ENCODE peak calls at places on chromosomes 1 and 21, in nine cellular contexts. One of them, this sample, is unnamed.

GRCh38 chr1:94734963-94735899 is 84.9 kb upstream of the SLC44A3 start:
- DNase-seq in MCF 10A: peak; percentile 95
- DNase-seq in B cell: no peak
- DNase-seq in AG10803: peak; percentile 70
- DNase-seq in endothelial cell: no peak
- DNase-seq in prostate gland: peak; percentile 54
- DNase-seq in hepatocyte: peak; percentile 44
- DNase-seq in kidney: peak; percentile 81
- DNase-seq in GM23338: peak; percentile 46
- DNase-seq in this sample: no peak

GRCh38 chr1:248842781-248843331 is 4.8 kb downstream of the ZNF672 start:
- DNase-seq in kidney: no peak
- DNase-seq in endothelial cell: no peak
- DNase-seq in MCF 10A: no peak
- DNase-seq in hepatocyte: no peak
- DNase-seq in prostate gland: no peak
- DNase-seq in AG10803: no peak
- DNase-seq in B cell: no peak
- DNase-seq in GM23338: no peak
- DNase-seq in this sample: peak; percentile 60

GRCh38 chr1:3491291-3492246 is 37.1 kb downstream of the ARHGEF16 start:
- DNase-seq in prostate gland: peak; percentile 73
- DNase-seq in MCF 10A: peak; percentile 66
- DNase-seq in AG10803: peak; percentile 31
- DNase-seq in endothelial cell: peak; percentile 88
- DNase-seq in hepatocyte: peak; percentile 85
- DNase-seq in kidney: peak; percentile 91
- DNase-seq in B cell: peak; percentile 95
- DNase-seq in GM23338: peak; percentile 68
- DNase-seq in this sample: no peak

GRCh38 chr21:45595574-45596295 is 47.8 kb upstream of the PCBP3 start:
- DNase-seq in endothelial cell: no peak
- DNase-seq in hepatocyte: no peak
- DNase-seq in MCF 10A: no peak
- DNase-seq in kidney: peak; percentile 67
- DNase-seq in B cell: no peak
- DNase-seq in AG10803: no peak
- DNase-seq in prostate gland: no peak
- DNase-seq in GM23338: no peak
- DNase-seq in this sample: no peak

GRCh38 chr21:18340387-18340942 is 63.1 kb downstream of the TMPRSS15 start:
- DNase-seq in kidney: no peak
- DNase-seq in prostate gland: no peak
- DNase-seq in hepatocyte: no peak
- DNase-seq in MCF 10A: peak; percentile 46
- DNase-seq in B cell: no peak
- DNase-seq in endothelial cell: no peak
- DNase-seq in AG10803: no peak
- DNase-seq in GM23338: no peak
- DNase-seq in this sample: no peak

GRCh38 chr1:167829868-167830267 is 84.1 kb downstream of the ADCY10 start:
- DNase-seq in B cell: no peak
- DNase-seq in hepatocyte: no peak
- DNase-seq in kidney: no peak
- DNase-seq in GM23338: no peak
- DNase-seq in prostate gland: no peak
- DNase-seq in MCF 10A: no peak
- DNase-seq in endothelial cell: no peak
- DNase-seq in AG10803: no peak
- DNase-seq in this sample: no peak

GRCh38 chr1:36560177-36560576 is 77.5 kb upstream of the CSF3R start:
- DNase-seq in kidney: no peak
- DNase-seq in endothelial cell: no peak
- DNase-seq in MCF 10A: no peak
- DNase-seq in hepatocyte: no peak
- DNase-seq in B cell: no peak
- DNase-seq in AG10803: no peak
- DNase-seq in GM23338: no peak
- DNase-seq in prostate gland: no peak
- DNase-seq in this sample: no peak

GRCh38 chr1:227994632-227995300 is 12.0 kb upstream of the WNT3A start:
- DNase-seq in B cell: no peak
- DNase-seq in endothelial cell: no peak
- DNase-seq in MCF 10A: no peak
- DNase-seq in GM23338: no peak
- DNase-seq in prostate gland: no peak
- DNase-seq in kidney: no peak
- DNase-seq in AG10803: no peak
- DNase-seq in hepatocyte: peak; percentile 2
- DNase-seq in this sample: no peak

GRCh38 chr21:20591294-20591693 is 406.9 kb upstream of the NCAM2 start:
- DNase-seq in AG10803: no peak
- DNase-seq in endothelial cell: no peak
- DNase-seq in hepatocyte: no peak
- DNase-seq in GM23338: no peak
- DNase-seq in MCF 10A: no peak
- DNase-seq in prostate gland: no peak
- DNase-seq in kidney: no peak
- DNase-seq in B cell: no peak
- DNase-seq in this sample: no peak

GRCh38 chr1:150009604-150010387 is 730 bp downstream of the OTUD7B start:
- DNase-seq in endothelial cell: peak; percentile 19
- DNase-seq in prostate gland: peak; percentile 66
- DNase-seq in B cell: no peak
- DNase-seq in MCF 10A: peak; percentile 80
- DNase-seq in GM23338: peak; percentile 66
- DNase-seq in hepatocyte: peak; percentile 78
- DNase-seq in kidney: peak; percentile 67
- DNase-seq in AG10803: peak; percentile 69
- DNase-seq in this sample: no peak

GRCh38 chr1:170032531-170033295 is 41.8 kb downstream of the KIFAP3 start:
- DNase-seq in MCF 10A: peak; percentile 9
- DNase-seq in hepatocyte: no peak
- DNase-seq in prostate gland: no peak
- DNase-seq in AG10803: peak; percentile 64
- DNase-seq in endothelial cell: no peak
- DNase-seq in GM23338: no peak
- DNase-seq in B cell: no peak
- DNase-seq in kidney: no peak
- DNase-seq in this sample: no peak

GRCh38 chr1:233038581-233038980 is 88.2 kb downstream of the NTPCR start:
- DNase-seq in MCF 10A: no peak
- DNase-seq in GM23338: no peak
- DNase-seq in prostate gland: no peak
- DNase-seq in kidney: no peak
- DNase-seq in B cell: no peak
- DNase-seq in endothelial cell: no peak
- DNase-seq in AG10803: no peak
- DNase-seq in hepatocyte: no peak
- DNase-seq in this sample: no peak

GRCh38 chr1:111203681-111204210 is 3.3 kb upstream of the DENND2D start:
- DNase-seq in kidney: peak; percentile 96
- DNase-seq in GM23338: peak; percentile 66
- DNase-seq in B cell: peak; percentile 92
- DNase-seq in prostate gland: peak; percentile 69
- DNase-seq in MCF 10A: peak; percentile 31
- DNase-seq in hepatocyte: peak; percentile 53
- DNase-seq in endothelial cell: no peak
- DNase-seq in AG10803: peak; percentile 49
- DNase-seq in this sample: peak; percentile 82

GRCh38 chr21:41883582-41883981 is 4.4 kb upstream of the PRDM15 start:
- DNase-seq in prostate gland: no peak
- DNase-seq in AG10803: no peak
- DNase-seq in GM23338: no peak
- DNase-seq in kidney: no peak
- DNase-seq in MCF 10A: no peak
- DNase-seq in hepatocyte: no peak
- DNase-seq in B cell: no peak
- DNase-seq in endothelial cell: no peak
- DNase-seq in this sample: no peak

GRCh38 chr1:14294006-14294405 is 304.5 kb upstream of the KAZN start:
- DNase-seq in GM23338: no peak
- DNase-seq in endothelial cell: no peak
- DNase-seq in kidney: no peak
- DNase-seq in prostate gland: no peak
- DNase-seq in B cell: no peak
- DNase-seq in MCF 10A: no peak
- DNase-seq in AG10803: no peak
- DNase-seq in hepatocyte: no peak
- DNase-seq in this sample: no peak

GRCh38 chr1:14297356-14297755 is 301.1 kb upstream of the KAZN start:
- DNase-seq in kidney: no peak
- DNase-seq in prostate gland: no peak
- DNase-seq in B cell: no peak
- DNase-seq in GM23338: no peak
- DNase-seq in endothelial cell: no peak
- DNase-seq in AG10803: no peak
- DNase-seq in hepatocyte: no peak
- DNase-seq in MCF 10A: no peak
- DNase-seq in this sample: no peak

GRCh38 chr1:14296795-14297194 is 301.7 kb upstream of the KAZN start:
- DNase-seq in endothelial cell: no peak
- DNase-seq in B cell: no peak
- DNase-seq in AG10803: peak; percentile 29
- DNase-seq in kidney: no peak
- DNase-seq in hepatocyte: no peak
- DNase-seq in MCF 10A: peak; percentile 41
- DNase-seq in GM23338: no peak
- DNase-seq in prostate gland: no peak
- DNase-seq in this sample: no peak

GRCh38 chr1:14292533-14292932 is 306.0 kb upstream of the KAZN start:
- DNase-seq in GM23338: no peak
- DNase-seq in MCF 10A: no peak
- DNase-seq in endothelial cell: no peak
- DNase-seq in AG10803: no peak
- DNase-seq in kidney: no peak
- DNase-seq in hepatocyte: no peak
- DNase-seq in B cell: no peak
- DNase-seq in prostate gland: no peak
- DNase-seq in this sample: no peak

GRCh38 chr1:14294860-14295259 is 303.6 kb upstream of the KAZN start:
- DNase-seq in GM23338: no peak
- DNase-seq in prostate gland: no peak
- DNase-seq in hepatocyte: no peak
- DNase-seq in MCF 10A: no peak
- DNase-seq in endothelial cell: no peak
- DNase-seq in AG10803: no peak
- DNase-seq in B cell: no peak
- DNase-seq in kidney: no peak
- DNase-seq in this sample: no peak
- TF ChIP-seq CTCF in GM23338: no peak
- TF ChIP-seq CTCF in prostate gland: no peak
- TF ChIP-seq CTCF in hepatocyte: no peak
- TF ChIP-seq CTCF in MCF 10A: no peak
- TF ChIP-seq CTCF in endothelial cell: no peak
- TF ChIP-seq CTCF in AG10803: no peak
- TF ChIP-seq CTCF in B cell: no peak
- TF ChIP-seq CTCF in kidney: no peak
- TF ChIP-seq CTCF in this sample: no peak

GRCh38 chr21:38796426-38796825 is 9.3 kb upstream of the ETS2 start:
- DNase-seq in GM23338: no peak
- DNase-seq in hepatocyte: no peak
- DNase-seq in kidney: peak; percentile 54
- DNase-seq in endothelial cell: no peak
- DNase-seq in B cell: no peak
- DNase-seq in prostate gland: no peak
- DNase-seq in AG10803: no peak
- DNase-seq in MCF 10A: peak; percentile 78
- DNase-seq in this sample: no peak
- TF ChIP-seq CTCF in GM23338: peak; percentile 26
- TF ChIP-seq CTCF in hepatocyte: no peak
- TF ChIP-seq CTCF in kidney: no peak
- TF ChIP-seq CTCF in endothelial cell: no peak
- TF ChIP-seq CTCF in B cell: no peak
- TF ChIP-seq CTCF in prostate gland: no peak
- TF ChIP-seq CTCF in AG10803: no peak
- TF ChIP-seq CTCF in MCF 10A: peak; percentile 29
- TF ChIP-seq CTCF in this sample: no peak

GRCh38 chr1:41933106-41933505 is 14.4 kb upstream of the HIVEP3 start:
- DNase-seq in GM23338: no peak
- DNase-seq in kidney: no peak
- DNase-seq in B cell: no peak
- DNase-seq in AG10803: no peak
- DNase-seq in endothelial cell: no peak
- DNase-seq in prostate gland: no peak
- DNase-seq in MCF 10A: no peak
- DNase-seq in hepatocyte: no peak
- DNase-seq in this sample: no peak

GRCh38 chr1:41939194-41939593 is 20.5 kb upstream of the HIVEP3 start:
- DNase-seq in GM23338: peak; percentile 51
- DNase-seq in B cell: no peak
- DNase-seq in endothelial cell: no peak
- DNase-seq in AG10803: no peak
- DNase-seq in kidney: no peak
- DNase-seq in prostate gland: no peak
- DNase-seq in hepatocyte: no peak
- DNase-seq in MCF 10A: no peak
- DNase-seq in this sample: no peak

GRCh38 chr1:41935226-41935625 is 16.5 kb upstream of the HIVEP3 start:
- DNase-seq in hepatocyte: no peak
- DNase-seq in prostate gland: no peak
- DNase-seq in endothelial cell: no peak
- DNase-seq in GM23338: no peak
- DNase-seq in AG10803: peak; percentile 86
- DNase-seq in kidney: no peak
- DNase-seq in MCF 10A: no peak
- DNase-seq in B cell: no peak
- DNase-seq in this sample: no peak

GRCh38 chr1:41931578-41931977 is 12.9 kb upstream of the HIVEP3 start:
- DNase-seq in B cell: no peak
- DNase-seq in hepatocyte: no peak
- DNase-seq in GM23338: no peak
- DNase-seq in MCF 10A: no peak
- DNase-seq in prostate gland: no peak
- DNase-seq in kidney: no peak
- DNase-seq in AG10803: no peak
- DNase-seq in endothelial cell: no peak
- DNase-seq in this sample: no peak

DNA sequence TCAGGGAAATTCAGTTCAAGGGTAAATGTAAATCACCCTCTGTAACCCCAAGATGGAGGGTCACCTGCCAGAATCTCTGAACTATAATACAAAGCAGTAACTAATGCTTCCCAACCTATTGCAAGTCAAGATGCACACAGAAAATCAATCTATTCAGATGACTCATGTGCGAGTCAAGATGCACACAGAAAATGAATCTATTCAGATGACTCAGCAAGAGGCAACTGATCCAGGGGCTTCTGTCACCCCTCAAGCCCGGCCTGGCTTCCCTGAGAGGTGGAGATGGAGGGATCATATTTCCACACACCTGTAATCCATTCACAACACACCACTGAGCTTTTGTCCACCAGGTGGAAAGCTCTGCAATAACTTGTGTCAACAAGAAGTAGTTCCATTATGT is 17.4 kb upstream of the HIVEP3 start:
- DNase-seq in B cell: no peak
- DNase-seq in prostate gland: no peak
- DNase-seq in AG10803: peak; percentile 37
- DNase-seq in GM23338: no peak
- DNase-seq in endothelial cell: no peak
- DNase-seq in MCF 10A: no peak
- DNase-seq in hepatocyte: no peak
- DNase-seq in kidney: no peak
- DNase-seq in this sample: no peak
- TF ChIP-seq CTCF in B cell: no peak
- TF ChIP-seq CTCF in prostate gland: no peak
- TF ChIP-seq CTCF in AG10803: no peak
- TF ChIP-seq CTCF in GM23338: no peak
- TF ChIP-seq CTCF in endothelial cell: no peak
- TF ChIP-seq CTCF in MCF 10A: no peak
- TF ChIP-seq CTCF in hepatocyte: no peak
- TF ChIP-seq CTCF in kidney: no peak
- TF ChIP-seq CTCF in this sample: no peak

GRCh38 chr21:30268608-30269197 is 14.0 kb downstream of the KRTAP24-1 start:
- DNase-seq in endothelial cell: no peak
- DNase-seq in kidney: no peak
- DNase-seq in hepatocyte: peak; percentile 23
- DNase-seq in GM23338: peak; percentile 83
- DNase-seq in MCF 10A: peak; percentile 32
- DNase-seq in B cell: no peak
- DNase-seq in prostate gland: no peak
- DNase-seq in AG10803: no peak
- DNase-seq in this sample: no peak
- TF ChIP-seq CTCF in endothelial cell: peak; percentile 44
- TF ChIP-seq CTCF in kidney: no peak
- TF ChIP-seq CTCF in hepatocyte: peak; percentile 32
- TF ChIP-seq CTCF in GM23338: peak; percentile 79
- TF ChIP-seq CTCF in MCF 10A: no peak
- TF ChIP-seq CTCF in B cell: no peak
- TF ChIP-seq CTCF in prostate gland: no peak
- TF ChIP-seq CTCF in AG10803: no peak
- TF ChIP-seq CTCF in this sample: peak; percentile 40